ENCODE peak calls at places on chromosomes 11 and 22, in four cellular contexts. V is M059J; O is EL; A is CD8-positive, alpha-beta T cell. D is an unnamed sample.

GRCh38 chr22:40507491-40507890 is 129.0 kb downstream of the MRTFA start:
- DNase-seq in A (no peak), V (no peak), O (no peak), D (no peak)

GRCh38 chr11:73331138-73331916 is 23.3 kb downstream of the ARHGEF17 start:
- DNase-seq in V (peak), A (no peak), O (peak), D (peak)

GRCh38 chr11:32478277-32478731 is 43.0 kb upstream of the WT1 start:
- DNase-seq in A (no peak), O (no peak), V (no peak), D (no peak)

GRCh38 chr11:116420770-116421528 is 351.8 kb downstream of the BUD13 start:
- DNase-seq in V (peak), O (no peak), A (no peak), D (peak)

GRCh38 chr11:91163619-91164451 is 941.0 kb upstream of the CHORDC1 start:
- DNase-seq in A (no peak), O (peak), V (peak), D (no peak)

GRCh38 chr22:44357962-44358553 is 45.3 kb upstream of the SHISAL1 start:
- DNase-seq in A (no peak), V (no peak), O (no peak), D (no peak)

GRCh38 chr11:17744151-17744940 is 9.8 kb downstream of the KCNC1 start:
- DNase-seq in O (peak), A (no peak), V (peak), D (peak)

GRCh38 chr11:112581747-112582146 is 321.1 kb upstream of the PLET1 start:
- DNase-seq in V (peak), O (no peak), A (no peak), D (peak)

GRCh38 chr11:126544311-126545056 is 189.0 kb downstream of the ST3GAL4 start:
- DNase-seq in V (peak), O (no peak), A (no peak), D (peak)

GRCh38 chr11:8693010-8693551 is 10.5 kb downstream of the RPL27A start:
- DNase-seq in O (no peak), A (no peak), V (no peak), D (peak)

GRCh38 chr11:86116386-86116726 is 47.5 kb upstream of the PICALM start:
- DNase-seq in V (peak), A (peak), O (peak), D (peak)

GRCh38 chr11:13283636-13284035 is 6.0 kb downstream of the BMAL1 start:
- DNase-seq in V (no peak), O (no peak), A (no peak), D (no peak)

GRCh38 chr11:67697846-67698245 is 23.4 kb upstream of the ALDH3B2 start:
- DNase-seq in A (no peak), O (no peak), V (no peak), D (no peak)

GRCh38 chr11:46075928-46076327 is 45.3 kb downstream of the PHF21A start:
- DNase-seq in O (no peak), A (no peak), V (no peak), D (no peak)

GRCh38 chr11:16153951-16154350 is 202.4 kb downstream of the SOX6 start:
- DNase-seq in A (no peak), O (no peak), V (no peak), D (no peak)

GRCh38 chr11:117256573-117256972 is 24.1 kb downstream of the RNF214 start:
- DNase-seq in O (peak), A (no peak), V (peak), D (peak)

GRCh38 chr11:73384871-73385692 is 8.9 kb downstream of the RELT start:
- DNase-seq in A (peak), O (peak), V (no peak), D (no peak)

GRCh38 chr22:26008587-26008986 is 160.7 kb upstream of the SEZ6L start:
- DNase-seq in V (no peak), O (no peak), A (no peak), D (no peak)

GRCh38 chr11:1341928-1342524 is 32.6 kb upstream of the TOLLIP start:
- DNase-seq in V (peak), O (peak), A (no peak), D (peak)

GRCh38 chr11:119421941-119422504 is 949 bp downstream of the THY1 start:
- DNase-seq in A (no peak), V (peak), O (peak), D (peak)

GRCh38 chr11:116579857-116580727 is 192.7 kb downstream of the BUD13 start:
- DNase-seq in V (no peak), A (no peak), O (no peak), D (no peak)

GRCh38 chr11:10564692-10565318 is 3.7 kb downstream of the LYVE1 start:
- DNase-seq in O (no peak), A (no peak), V (peak), D (peak)

GRCh38 chr11:12884751-12885318 is 124.3 kb upstream of the RASSF10 start:
- DNase-seq in A (no peak), O (no peak), V (peak), D (no peak)

GRCh38 chr11:61254403-61255025 is 13.5 kb downstream of the PGA5 start:
- DNase-seq in A (peak), O (peak), V (peak), D (peak)

GRCh38 chr11:108895579-108896480 is 231.0 kb downstream of the DDX10 start:
- DNase-seq in O (peak), V (peak), A (no peak), D (peak)

GRCh38 chr11:130915556-130916237 is 582 bp downstream of the SNX19 start:
- DNase-seq in A (no peak), O (no peak), V (no peak), D (no peak)

GRCh38 chr22:29167032-29167911 is 38.4 kb upstream of the EMID1 start:
- DNase-seq in V (peak), A (peak), O (no peak), D (peak)

GRCh38 chr11:120746836-120747609 is 235.5 kb downstream of the GRIK4 start:
- DNase-seq in O (no peak), V (no peak), A (no peak), D (no peak)

GRCh38 chr11:61429346-61429690 is 457 bp downstream of the CPSF7 start:
- DNase-seq in V (peak), A (peak), O (peak), D (peak)